ENCODE peak calls at places on chromosomes 6 and 20, in five cellular contexts. One of them, this sample, is unnamed.

GRCh38 chr6:127792616-127793015 is 108.2 kb downstream of the THEMIS start:
- DNase-seq in H1: no peak
- DNase-seq in H9: no peak
- DNase-seq in mesenchymal stem cell: no peak
- DNase-seq in IMR-90: no peak
- DNase-seq in this sample: no peak

GRCh38 chr20:58372836-58373235 is 16.2 kb upstream of the VAPB start:
- DNase-seq in mesenchymal stem cell: no peak
- DNase-seq in IMR-90: no peak
- DNase-seq in H9: peak; percentile 74
- DNase-seq in H1: no peak
- DNase-seq in this sample: peak; percentile 66

GRCh38 chr6:24981385-24981758 is 45.6 kb upstream of the RIPOR2 start:
- DNase-seq in H1: no peak
- DNase-seq in mesenchymal stem cell: peak; percentile 38
- DNase-seq in IMR-90: peak; percentile 49
- DNase-seq in H9: peak; percentile 76
- DNase-seq in this sample: no peak

GRCh38 chr6:112407191-112407590 is 60.1 kb downstream of the RFPL4B start:
- DNase-seq in H9: no peak
- DNase-seq in H1: no peak
- DNase-seq in mesenchymal stem cell: no peak
- DNase-seq in IMR-90: no peak
- DNase-seq in this sample: no peak

GRCh38 chr6:56849876-56850275 is 105.0 kb upstream of the BEND6 start:
- DNase-seq in mesenchymal stem cell: peak; percentile 72
- DNase-seq in H1: no peak
- DNase-seq in IMR-90: peak; percentile 81
- DNase-seq in H9: peak; percentile 53
- DNase-seq in this sample: peak; percentile 23

GRCh38 chr6:109516929-109517328 is 33.9 kb upstream of the ZBTB24 start:
- DNase-seq in mesenchymal stem cell: no peak
- DNase-seq in H9: no peak
- DNase-seq in IMR-90: no peak
- DNase-seq in H1: no peak
- DNase-seq in this sample: no peak

GRCh38 chr6:3281669-3282460 is 23.1 kb downstream of the PSMG4 start:
- DNase-seq in mesenchymal stem cell: peak; percentile 42
- DNase-seq in H1: peak; percentile 21
- DNase-seq in IMR-90: peak; percentile 85
- DNase-seq in H9: no peak
- DNase-seq in this sample: no peak

GRCh38 chr20:61117725-61118124 is 134.3 kb upstream of the CDH4 start:
- DNase-seq in IMR-90: peak; percentile 80
- DNase-seq in H9: no peak
- DNase-seq in H1: no peak
- DNase-seq in mesenchymal stem cell: peak; percentile 74
- DNase-seq in this sample: no peak

GRCh38 chr20:32737371-32738223 is 5.7 kb downstream of the COMMD7 start:
- DNase-seq in H9: no peak
- DNase-seq in H1: no peak
- DNase-seq in mesenchymal stem cell: peak; percentile 74
- DNase-seq in IMR-90: peak; percentile 91
- DNase-seq in this sample: no peak

GRCh38 chr6:98657764-98658163 is 176.6 kb upstream of the POU3F2 start:
- DNase-seq in mesenchymal stem cell: peak; percentile 31
- DNase-seq in IMR-90: peak; percentile 38
- DNase-seq in H1: no peak
- DNase-seq in H9: no peak
- DNase-seq in this sample: peak; percentile 8

GRCh38 chr6:170286246-170286933 is 4.5 kb downstream of the DLL1 start:
- DNase-seq in mesenchymal stem cell: no peak
- DNase-seq in H1: no peak
- DNase-seq in H9: no peak
- DNase-seq in IMR-90: no peak
- DNase-seq in this sample: no peak

GRCh38 chr6:5827061-5828037 is 179.4 kb downstream of the NRN1 start:
- DNase-seq in H1: no peak
- DNase-seq in mesenchymal stem cell: no peak
- DNase-seq in H9: no peak
- DNase-seq in IMR-90: no peak
- DNase-seq in this sample: no peak

GRCh38 chr6:12538881-12539357 is 177.6 kb upstream of the PHACTR1 start:
- DNase-seq in H9: no peak
- DNase-seq in H1: no peak
- DNase-seq in mesenchymal stem cell: peak; percentile 35
- DNase-seq in IMR-90: no peak
- DNase-seq in this sample: peak; percentile 83

GRCh38 chr6:112618796-112619195 is 271.7 kb downstream of the RFPL4B start:
- DNase-seq in H1: no peak
- DNase-seq in H9: peak; percentile 36
- DNase-seq in mesenchymal stem cell: no peak
- DNase-seq in IMR-90: no peak
- DNase-seq in this sample: peak; percentile 45

GRCh38 chr6:150751296-150751695 is 114.2 kb upstream of the MTHFD1L start:
- DNase-seq in IMR-90: peak; percentile 39
- DNase-seq in H1: no peak
- DNase-seq in mesenchymal stem cell: no peak
- DNase-seq in H9: no peak
- DNase-seq in this sample: no peak

GRCh38 chr6:14596410-14596809 is 478.8 kb downstream of the CD83 start:
- DNase-seq in mesenchymal stem cell: peak; percentile 62
- DNase-seq in H9: no peak
- DNase-seq in IMR-90: peak; percentile 84
- DNase-seq in H1: no peak
- DNase-seq in this sample: peak; percentile 17

GRCh38 chr6:29633532-29633901 is 534 bp upstream of the GABBR1 start:
- DNase-seq in IMR-90: peak; percentile 15
- DNase-seq in H9: no peak
- DNase-seq in H1: no peak
- DNase-seq in mesenchymal stem cell: no peak
- DNase-seq in this sample: no peak

GRCh38 chr6:97630592-97630991 is 347.6 kb upstream of the MMS22L start:
- DNase-seq in IMR-90: peak; percentile 41
- DNase-seq in H1: no peak
- DNase-seq in H9: no peak
- DNase-seq in mesenchymal stem cell: no peak
- DNase-seq in this sample: peak; percentile 19

GRCh38 chr6:121711472-121711871 is 276.0 kb downstream of the GJA1 start:
- DNase-seq in IMR-90: no peak
- DNase-seq in mesenchymal stem cell: no peak
- DNase-seq in H9: no peak
- DNase-seq in H1: no peak
- DNase-seq in this sample: no peak

GRCh38 chr20:33490023-33490933 is at the start of gene CBFA2T2:
- DNase-seq in H1: no peak
- DNase-seq in H9: no peak
- DNase-seq in mesenchymal stem cell: peak; percentile 77
- DNase-seq in IMR-90: peak; percentile 55
- DNase-seq in this sample: no peak

GRCh38 chr20:37336369-37337207 is 9.4 kb upstream of the SRC start:
- DNase-seq in IMR-90: peak; percentile 20
- DNase-seq in mesenchymal stem cell: peak; percentile 71
- DNase-seq in H1: no peak
- DNase-seq in H9: peak; percentile 72
- DNase-seq in this sample: peak; percentile 43

GRCh38 chr20:4812641-4813075 is 90.9 kb downstream of the PRND start:
- DNase-seq in IMR-90: no peak
- DNase-seq in H1: no peak
- DNase-seq in H9: no peak
- DNase-seq in mesenchymal stem cell: no peak
- DNase-seq in this sample: no peak

GRCh38 chr6:116370717-116371383 is at the start of gene DSE:
- DNase-seq in H9: peak; percentile 85
- DNase-seq in mesenchymal stem cell: peak; percentile 87
- DNase-seq in H1: no peak
- DNase-seq in IMR-90: peak; percentile 86
- DNase-seq in this sample: peak; percentile 52

GRCh38 chr20:37902504-37903313 is at the start of gene VSTM2L:
- DNase-seq in H9: peak; percentile 36
- DNase-seq in mesenchymal stem cell: peak; percentile 28
- DNase-seq in IMR-90: peak; percentile 47
- DNase-seq in H1: no peak
- DNase-seq in this sample: peak; percentile 39

GRCh38 chr20:39985276-39985675 is 703.8 kb downstream of the MAFB start:
- DNase-seq in H9: no peak
- DNase-seq in H1: no peak
- DNase-seq in mesenchymal stem cell: no peak
- DNase-seq in IMR-90: no peak
- DNase-seq in this sample: no peak

GRCh38 chr6:104955927-104956662 is 812 bp upstream of the LIN28B start:
- DNase-seq in H1: peak; percentile 72
- DNase-seq in mesenchymal stem cell: peak; percentile 61
- DNase-seq in IMR-90: no peak
- DNase-seq in H9: peak; percentile 85
- DNase-seq in this sample: no peak

DNA sequence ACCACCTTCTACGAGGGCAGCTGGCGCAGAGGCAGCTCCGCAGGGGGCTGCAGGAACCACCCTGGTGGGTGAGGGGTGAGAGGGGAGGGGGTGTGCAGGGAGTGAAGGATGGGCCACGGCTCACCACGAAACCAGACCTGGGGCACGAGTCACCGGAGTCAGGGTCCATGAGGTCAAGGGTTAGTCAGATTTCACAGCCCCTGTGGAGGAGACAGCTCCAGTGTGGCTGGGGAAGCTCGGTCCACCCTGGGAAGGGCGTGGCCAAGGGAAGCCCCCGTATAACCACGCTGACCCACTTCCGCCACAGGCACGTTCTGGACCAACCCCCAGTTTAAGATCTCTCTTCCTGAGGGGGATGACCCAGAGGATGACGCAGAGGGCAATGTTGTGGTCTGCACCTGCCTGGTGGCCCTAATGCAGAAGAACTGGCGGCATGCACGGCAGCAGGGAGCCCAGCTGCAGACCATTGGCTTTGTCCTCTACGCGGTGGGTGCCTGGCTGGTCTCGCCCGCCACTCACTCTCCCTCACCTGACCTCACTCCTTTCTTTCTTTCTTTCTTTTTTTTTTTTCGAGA is 18.4 kb downstream of the CAPN11 start:
- DNase-seq in IMR-90: no peak
- DNase-seq in H9: no peak
- DNase-seq in mesenchymal stem cell: no peak
- DNase-seq in H1: no peak
- DNase-seq in this sample: peak; percentile 8
- H2AK5ac ChIP-seq in IMR-90: peak overlapping the region; percentile 30
- H2AK5ac ChIP-seq in H9: no peak overlapping the region
- H2AK5ac ChIP-seq in mesenchymal stem cell: no peak overlapping the region
- H2AK5ac ChIP-seq in H1: no peak overlapping the region
- H2AK5ac ChIP-seq in this sample: peak overlapping the region; percentile 36

GRCh38 chr6:110768057-110768456 is 47.2 kb downstream of the CDK19 start:
- DNase-seq in H1: no peak
- DNase-seq in IMR-90: no peak
- DNase-seq in mesenchymal stem cell: no peak
- DNase-seq in H9: no peak
- DNase-seq in this sample: peak; percentile 55
- H3K23ac ChIP-seq in H1: no peak overlapping the region
- H3K23ac ChIP-seq in IMR-90: no peak overlapping the region
- H3K23ac ChIP-seq in mesenchymal stem cell: no peak overlapping the region
- H3K23ac ChIP-seq in H9: no peak overlapping the region
- H3K23ac ChIP-seq in this sample: no peak overlapping the region

DNA sequence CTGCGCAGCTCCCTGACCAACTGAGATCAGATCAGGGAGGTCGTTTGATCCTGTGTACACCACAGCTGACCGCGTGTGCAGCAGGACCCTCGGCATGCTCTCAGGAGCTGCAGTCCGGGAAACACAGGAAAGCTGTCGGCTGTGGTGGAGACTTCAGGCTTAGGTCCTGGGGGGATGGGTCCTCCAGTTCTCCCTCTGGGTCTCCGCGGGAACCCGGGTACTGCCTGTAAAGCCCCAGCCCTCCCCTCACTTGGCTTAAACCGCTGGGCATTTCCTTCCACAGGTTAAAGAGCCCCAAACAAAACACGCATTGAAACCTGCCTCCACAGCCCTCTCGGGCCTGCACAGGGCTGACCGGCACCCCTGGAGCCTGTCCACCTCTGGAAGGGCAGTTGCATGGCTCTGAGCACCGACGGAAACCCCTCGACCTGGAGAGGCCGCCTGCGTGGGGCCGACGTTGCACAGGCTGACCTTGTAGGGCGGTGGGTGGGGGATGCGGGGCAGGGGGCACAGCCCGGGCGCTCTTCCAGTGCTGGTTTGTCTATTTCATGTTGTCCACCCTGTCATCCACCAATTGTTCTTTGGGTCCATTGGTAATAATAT is 59.1 kb downstream of the DACT2 start:
- DNase-seq in IMR-90: no peak
- DNase-seq in mesenchymal stem cell: no peak
- DNase-seq in H1: no peak
- DNase-seq in H9: no peak
- DNase-seq in this sample: no peak
- H2AK5ac ChIP-seq in IMR-90: no peak overlapping the region
- H2AK5ac ChIP-seq in mesenchymal stem cell: no peak overlapping the region
- H2AK5ac ChIP-seq in H1: no peak overlapping the region
- H2AK5ac ChIP-seq in H9: no peak overlapping the region
- H2AK5ac ChIP-seq in this sample: no peak overlapping the region

GRCh38 chr20:10367921-10368701 is 65.9 kb downstream of the MKKS start:
- DNase-seq in H1: no peak
- DNase-seq in IMR-90: no peak
- DNase-seq in mesenchymal stem cell: no peak
- DNase-seq in H9: no peak
- DNase-seq in this sample: no peak
- H3K23ac ChIP-seq in H1: no peak overlapping the region
- H3K23ac ChIP-seq in IMR-90: no peak overlapping the region
- H3K23ac ChIP-seq in mesenchymal stem cell: no peak overlapping the region
- H3K23ac ChIP-seq in H9: no peak overlapping the region
- H3K23ac ChIP-seq in this sample: no peak overlapping the region

This sample was measured in trophoblast cell.